ENCODE peak calls at places on chromosomes 7 and 10, in nine cellular contexts. C is CD4-positive, CD25-positive, alpha-beta regulatory T cell; N is lung; J is heart left ventricle; K is sigmoid colon; O is kidney; D is hepatocyte; W is prostate gland; V is mesendoderm. G is an unnamed sample. For H3K4me1, the result is how much of the 10 kb centered on the place peaks cover.

GRCh38 chr7:96579101-96579500 is 130.5 kb downstream of the SEM1 start:
- DNase-seq in J (no peak), O (no peak), D (no peak), V (no peak), C (no peak), K (no peak), W (no peak), N (no peak), G (no peak)

GRCh38 chr7:47078241-47078640 is 503.7 kb downstream of the TNS3 start:
- DNase-seq in V (no peak), C (no peak), J (no peak), K (no peak), W (no peak), O (no peak), D (no peak), N (no peak), G (no peak)

GRCh38 chr10:59771162-59771807 is 18.0 kb upstream of the MRLN start:
- DNase-seq in W (no peak), C (no peak), V (no peak), K (no peak), N (no peak), D (no peak), J (no peak), O (no peak), G (no peak)

GRCh38 chr10:52818019-52818418 is 45.4 kb upstream of the MBL2 start:
- DNase-seq in W (no peak), K (no peak), O (no peak), V (peak), J (no peak), D (peak), N (no peak), C (peak), G (no peak)

GRCh38 chr10:110269641-110270318 is 34.9 kb downstream of the SMNDC1 start:
- DNase-seq in N (no peak), W (peak), O (no peak), V (no peak), D (peak), C (peak), K (no peak), J (peak), G (no peak)

GRCh38 chr10:18196806-18197550 is 56.8 kb downstream of the CACNB2 start:
- DNase-seq in C (no peak), K (peak), W (no peak), J (no peak), O (no peak), D (no peak), N (no peak), V (peak), G (no peak)

GRCh38 chr7:155796381-155797261 is 15.6 kb downstream of the SHH start:
- DNase-seq in J (peak), K (no peak), C (peak), D (peak), W (peak), V (peak), N (peak), O (peak), G (peak)

GRCh38 chr10:7856685-7857084 is 38.4 kb downstream of the TAF3 start:
- DNase-seq in D (peak), K (no peak), J (no peak), C (no peak), W (no peak), O (no peak), N (no peak), V (no peak), G (no peak)

GRCh38 chr7:45919231-45919825 is 1.7 kb downstream of the IGFBP3 start:
- DNase-seq in D (no peak), W (no peak), K (no peak), C (no peak), V (no peak), N (no peak), O (no peak), J (no peak), G (no peak)

GRCh38 chr7:12369700-12370099 is 34.0 kb downstream of the VWDE start:
- DNase-seq in W (no peak), N (no peak), K (no peak), C (no peak), V (peak), O (no peak), D (no peak), J (no peak), G (no peak)

DNA sequence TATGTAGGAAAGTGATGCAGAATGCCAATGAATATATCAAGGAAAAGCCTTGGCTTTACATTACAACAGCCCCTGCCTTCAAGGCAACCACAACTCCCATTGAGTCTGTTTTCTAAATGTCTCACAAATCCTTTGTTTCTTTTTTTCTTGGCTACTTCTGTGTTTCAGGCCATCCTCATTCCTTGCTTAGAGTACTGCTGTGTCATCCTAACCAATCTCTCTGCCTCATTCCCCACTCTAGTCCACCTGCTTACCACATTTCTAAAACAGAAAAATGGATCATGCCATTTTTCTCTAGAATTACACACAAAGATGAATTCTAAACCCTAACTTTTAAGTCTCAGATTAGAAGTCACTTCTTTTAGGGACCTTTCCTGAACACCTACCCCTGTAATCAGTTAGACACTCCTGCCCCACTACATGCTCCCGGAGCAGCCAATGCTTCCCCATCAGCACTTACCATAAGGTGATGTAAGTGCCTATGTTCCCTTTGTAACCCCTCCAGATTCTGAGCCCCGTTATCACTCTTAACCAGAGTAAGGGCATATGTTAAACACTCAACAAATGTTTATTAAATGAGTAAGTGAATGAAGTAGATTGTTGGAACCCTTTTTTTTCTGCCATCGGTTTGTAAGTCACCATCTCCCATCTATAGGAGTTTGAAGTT is 2.8 kb downstream of the BORCS7 start:
- DNase-seq in O (no peak), D (no peak), V (no peak), J (no peak), W (no peak), N (no peak), K (no peak), C (no peak), G (no peak)
- H3K27ac ChIP-seq in O (no peak), D (no peak), V (no peak), J (no peak), W (no peak), N (no peak), K (no peak), C (no peak), G (no peak)

DNA sequence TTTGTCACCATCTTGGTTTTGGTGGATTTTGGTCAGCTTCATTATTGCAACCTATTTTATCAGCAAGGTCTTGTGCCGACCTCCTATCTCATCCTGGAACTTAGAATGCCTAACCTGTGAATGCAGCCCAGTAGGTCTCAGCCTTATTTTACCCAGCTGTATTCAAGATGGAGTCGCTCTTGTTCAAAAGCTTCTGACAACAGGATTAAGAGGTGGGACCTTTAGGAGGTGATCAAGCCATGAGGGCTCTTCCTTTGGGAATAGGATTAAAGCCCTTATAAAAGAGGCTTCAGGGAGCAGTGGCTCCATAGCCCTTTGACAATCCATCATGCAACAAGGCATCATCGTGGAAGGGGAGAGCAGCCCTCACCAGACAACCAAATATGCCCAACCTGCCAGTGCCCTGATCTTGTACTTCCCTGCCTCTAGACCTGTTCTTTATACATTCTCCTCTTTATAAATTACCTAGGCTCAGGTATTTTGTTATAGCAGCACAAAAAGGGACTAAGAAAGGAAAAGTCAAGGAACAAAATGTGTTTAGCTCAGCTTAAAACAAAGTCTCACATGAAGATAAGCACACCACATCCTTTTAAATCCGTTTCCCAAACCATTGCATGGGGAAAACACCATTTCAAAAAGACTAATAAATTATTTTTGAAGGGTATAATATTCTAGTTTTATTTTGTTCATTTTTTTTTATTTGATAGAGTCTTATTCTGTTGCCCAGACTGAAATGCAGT is 8.5 kb upstream of the MAP3K8 start:
- DNase-seq in V (no peak), W (no peak), C (no peak), K (no peak), O (no peak), J (no peak), N (no peak), D (no peak), G (no peak)
- H3K4me1 ChIP-seq in V (under half), W (under half), C (under half), K (under half), O (under half), J (under half), N (under half), D (under half), G (under half)

GRCh38 chr10:3779146-3779707 is 5.8 kb downstream of the KLF6 start:
- DNase-seq in K (no peak), W (no peak), O (no peak), V (no peak), C (no peak), N (no peak), J (no peak), D (no peak), G (no peak)
- H3K27ac ChIP-seq in K (peak), W (peak), O (peak), V (no peak), C (peak), N (peak), J (peak), D (peak), G (peak)

GRCh38 chr7:2525161-2525930 is 5.8 kb downstream of the LFNG start:
- DNase-seq in N (no peak), C (no peak), W (no peak), V (no peak), D (no peak), K (no peak), O (peak), J (peak), G (no peak)
- H3K4me1 ChIP-seq in N (under half), C (half or more), W (half or more), V (under half), D (half or more), K (under half), O (under half), J (under half), G (half or more)

DNA sequence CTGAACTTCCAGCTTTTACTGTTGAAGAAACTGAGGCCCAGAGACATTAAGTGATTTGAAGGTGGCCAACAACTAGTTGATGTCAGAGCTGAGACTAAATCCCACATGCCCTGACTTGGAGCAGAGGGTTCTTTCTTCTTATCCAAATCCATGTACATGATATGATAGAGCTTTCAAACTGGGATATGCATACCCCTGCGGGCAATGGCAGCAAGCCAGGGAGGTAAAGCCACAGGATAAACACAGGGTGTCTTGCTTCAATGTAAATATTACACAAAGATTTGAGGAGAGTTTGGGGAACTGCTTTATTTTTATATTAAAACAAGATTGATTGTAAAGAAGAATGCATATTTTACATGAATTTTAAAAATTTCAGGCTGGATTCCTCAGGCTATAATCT is 2.3 kb upstream of the LRRC72 start:
- DNase-seq in K (no peak), V (no peak), D (no peak), W (no peak), N (no peak), J (no peak), C (no peak), O (no peak), G (no peak)
- H3K27ac ChIP-seq in K (no peak), V (no peak), D (no peak), W (no peak), N (no peak), J (no peak), C (no peak), O (no peak), G (no peak)

DNA sequence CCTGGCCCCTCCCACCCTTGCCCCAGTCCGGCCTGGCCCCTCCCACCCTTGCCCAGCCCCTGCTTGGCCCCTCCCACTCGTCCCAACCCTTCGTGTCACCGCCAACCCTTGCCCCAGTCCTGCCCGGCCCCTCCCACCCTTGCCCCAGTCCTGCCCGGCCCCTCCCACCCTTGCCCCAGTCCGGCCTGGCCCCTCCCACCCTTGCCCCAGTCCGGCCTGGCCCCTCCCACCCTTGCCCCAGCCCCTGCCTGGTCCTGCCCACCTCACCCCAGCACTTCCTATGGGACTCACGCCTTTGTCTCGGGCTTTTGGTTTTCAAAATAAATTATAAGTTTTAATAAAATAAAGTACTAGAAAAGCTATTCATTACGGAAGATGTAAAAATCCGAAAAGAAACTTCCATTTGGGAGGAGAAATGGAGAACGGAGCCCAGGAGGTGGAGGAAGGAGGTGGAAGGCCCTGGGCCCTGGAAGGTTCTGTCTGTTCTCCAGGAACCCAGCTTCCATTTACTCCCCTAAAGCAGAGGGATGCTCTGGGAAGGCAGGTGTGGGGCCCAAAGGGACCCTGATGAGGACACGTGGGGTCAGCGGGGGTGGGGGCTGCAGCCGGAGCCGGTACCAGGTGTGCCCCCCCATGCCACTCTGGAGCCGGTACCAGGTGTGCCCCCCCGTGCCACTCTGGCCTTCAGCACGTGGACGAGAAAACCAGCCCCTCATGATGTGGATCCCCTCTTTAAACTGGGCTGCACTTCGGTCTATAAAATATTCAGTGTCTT is 52.2 kb downstream of the PWWP2B start:
- DNase-seq in D (no peak), W (no peak), N (peak), V (no peak), O (peak), K (no peak), J (peak), C (no peak), G (no peak)
- H3K4me1 ChIP-seq in D (under half), W (under half), N (under half), V (under half), O (under half), K (under half), J (under half), C (half or more), G (under half)

GRCh38 chr7:108007762-108008161 is 4.8 kb upstream of the LAMB1 start:
- DNase-seq in J (no peak), K (no peak), N (no peak), V (no peak), O (no peak), C (no peak), D (no peak), W (no peak), G (no peak)

GRCh38 chr7:108010377-108010776 is 7.4 kb upstream of the LAMB1 start:
- DNase-seq in C (no peak), W (no peak), N (no peak), D (no peak), J (no peak), K (no peak), V (no peak), O (no peak), G (no peak)

GRCh38 chr7:108009873-108010272 is 6.9 kb upstream of the LAMB1 start:
- DNase-seq in O (no peak), N (no peak), V (no peak), J (no peak), C (no peak), K (no peak), D (no peak), W (no peak), G (no peak)

GRCh38 chr7:108007280-108007679 is 4.3 kb upstream of the LAMB1 start:
- DNase-seq in O (no peak), C (no peak), N (no peak), V (no peak), K (no peak), D (no peak), J (no peak), W (no peak), G (no peak)

DNA sequence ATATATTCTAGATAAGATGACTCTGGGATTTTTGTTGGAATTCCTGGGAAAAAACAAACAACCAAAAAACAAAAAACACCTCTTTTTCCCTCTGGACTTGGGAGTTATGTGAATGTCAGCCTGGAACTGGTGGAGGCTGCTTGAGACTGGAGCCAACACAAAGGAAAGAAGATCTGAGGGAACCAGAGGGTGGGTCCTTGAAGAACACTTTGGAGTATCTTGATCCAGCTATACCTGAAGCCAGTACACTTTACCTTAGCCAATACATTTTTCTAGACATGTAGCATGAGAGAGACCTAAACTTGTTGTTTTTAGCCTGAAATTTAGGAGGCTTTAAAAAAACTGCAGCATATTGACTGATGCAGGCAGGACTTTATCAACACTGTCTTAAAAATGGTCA is 5.9 kb upstream of the LAMB1 start:
- DNase-seq in W (no peak), C (no peak), N (no peak), K (no peak), V (no peak), O (no peak), D (no peak), J (no peak), G (no peak)
- H3K27ac ChIP-seq in W (no peak), C (no peak), N (no peak), K (no peak), V (no peak), O (no peak), D (no peak), J (no peak), G (no peak)

GRCh38 chr10:124741281-124741921 is 2.8 kb downstream of the FAM53B start:
- DNase-seq in C (peak), D (peak), K (peak), N (peak), V (peak), O (peak), J (peak), W (peak), G (peak)
- H3K4me1 ChIP-seq in C (half or more), D (half or more), K (half or more), N (under half), V (under half), O (half or more), J (under half), W (under half), G (half or more)

GRCh38 chr10:50993817-50994251 is 80.5 kb upstream of the PRKG1 start:
- DNase-seq in W (no peak), K (peak), O (no peak), J (no peak), D (peak), N (peak), C (no peak), V (no peak), G (no peak)
- H3K27ac ChIP-seq in W (no peak), K (peak), O (peak), J (peak), D (peak), N (peak), C (no peak), V (no peak), G (peak)